ENCODE peak calls at places on chromosomes 6 and 20, in ten cellular contexts. One of them, this sample, is unnamed.

GRCh38 chr6:106134087-106134770 is 48.1 kb downstream of the PRDM1 start:
- DNase-seq in CD4-positive, alpha-beta T cell: no peak
- DNase-seq in psoas muscle: no peak
- DNase-seq in astrocyte of the cerebellum: no peak
- DNase-seq in heart right ventricle: no peak
- DNase-seq in neural crest cell: no peak
- DNase-seq in WTC11: no peak
- DNase-seq in tibial nerve: no peak
- DNase-seq in GM12865: no peak
- DNase-seq in glutamatergic neuron: no peak
- DNase-seq in this sample: no peak

GRCh38 chr6:149942461-149942829 is 631 bp downstream of the ULBP2 start:
- DNase-seq in neural crest cell: no peak
- DNase-seq in glutamatergic neuron: peak
- DNase-seq in astrocyte of the cerebellum: no peak
- DNase-seq in tibial nerve: no peak
- DNase-seq in CD4-positive, alpha-beta T cell: no peak
- DNase-seq in heart right ventricle: no peak
- DNase-seq in GM12865: no peak
- DNase-seq in WTC11: no peak
- DNase-seq in psoas muscle: no peak
- DNase-seq in this sample: peak

GRCh38 chr6:126919947-126920346 is 198.5 kb upstream of the RSPO3 start:
- DNase-seq in astrocyte of the cerebellum: peak
- DNase-seq in CD4-positive, alpha-beta T cell: no peak
- DNase-seq in neural crest cell: no peak
- DNase-seq in psoas muscle: no peak
- DNase-seq in tibial nerve: no peak
- DNase-seq in heart right ventricle: no peak
- DNase-seq in glutamatergic neuron: no peak
- DNase-seq in WTC11: no peak
- DNase-seq in GM12865: no peak
- DNase-seq in this sample: no peak

GRCh38 chr20:43515628-43516027 is 8.1 kb downstream of the L3MBTL1 start:
- DNase-seq in glutamatergic neuron: no peak
- DNase-seq in CD4-positive, alpha-beta T cell: no peak
- DNase-seq in psoas muscle: no peak
- DNase-seq in WTC11: no peak
- DNase-seq in astrocyte of the cerebellum: no peak
- DNase-seq in neural crest cell: no peak
- DNase-seq in heart right ventricle: no peak
- DNase-seq in GM12865: no peak
- DNase-seq in tibial nerve: no peak
- DNase-seq in this sample: no peak

GRCh38 chr6:16090920-16091319 is 38.0 kb upstream of the MYLIP start:
- DNase-seq in astrocyte of the cerebellum: no peak
- DNase-seq in psoas muscle: no peak
- DNase-seq in WTC11: no peak
- DNase-seq in heart right ventricle: no peak
- DNase-seq in CD4-positive, alpha-beta T cell: no peak
- DNase-seq in glutamatergic neuron: no peak
- DNase-seq in GM12865: no peak
- DNase-seq in tibial nerve: no peak
- DNase-seq in neural crest cell: no peak
- DNase-seq in this sample: no peak

GRCh38 chr6:105990151-105990550 is 96.0 kb upstream of the PRDM1 start:
- DNase-seq in psoas muscle: no peak
- DNase-seq in heart right ventricle: no peak
- DNase-seq in astrocyte of the cerebellum: no peak
- DNase-seq in WTC11: no peak
- DNase-seq in CD4-positive, alpha-beta T cell: no peak
- DNase-seq in tibial nerve: no peak
- DNase-seq in GM12865: no peak
- DNase-seq in neural crest cell: no peak
- DNase-seq in glutamatergic neuron: no peak
- DNase-seq in this sample: no peak

GRCh38 chr20:8542115-8542486 is 410.0 kb downstream of the PLCB1 start:
- DNase-seq in neural crest cell: no peak
- DNase-seq in CD4-positive, alpha-beta T cell: no peak
- DNase-seq in GM12865: no peak
- DNase-seq in heart right ventricle: no peak
- DNase-seq in psoas muscle: no peak
- DNase-seq in WTC11: no peak
- DNase-seq in tibial nerve: no peak
- DNase-seq in glutamatergic neuron: no peak
- DNase-seq in astrocyte of the cerebellum: no peak
- DNase-seq in this sample: no peak

GRCh38 chr6:20747996-20748395 is 213.7 kb downstream of the CDKAL1 start:
- DNase-seq in heart right ventricle: no peak
- DNase-seq in CD4-positive, alpha-beta T cell: no peak
- DNase-seq in neural crest cell: no peak
- DNase-seq in astrocyte of the cerebellum: peak
- DNase-seq in GM12865: no peak
- DNase-seq in WTC11: no peak
- DNase-seq in psoas muscle: no peak
- DNase-seq in glutamatergic neuron: no peak
- DNase-seq in tibial nerve: no peak
- DNase-seq in this sample: no peak

GRCh38 chr20:16257813-16258430 is 315.3 kb downstream of the KIF16B start:
- DNase-seq in neural crest cell: no peak
- DNase-seq in GM12865: no peak
- DNase-seq in glutamatergic neuron: no peak
- DNase-seq in WTC11: no peak
- DNase-seq in astrocyte of the cerebellum: no peak
- DNase-seq in tibial nerve: no peak
- DNase-seq in heart right ventricle: no peak
- DNase-seq in CD4-positive, alpha-beta T cell: no peak
- DNase-seq in psoas muscle: no peak
- DNase-seq in this sample: no peak

GRCh38 chr20:63268671-63269439 is 3.8 kb upstream of the ARFGAP1 start:
- DNase-seq in GM12865: no peak
- DNase-seq in astrocyte of the cerebellum: no peak
- DNase-seq in glutamatergic neuron: no peak
- DNase-seq in WTC11: no peak
- DNase-seq in CD4-positive, alpha-beta T cell: no peak
- DNase-seq in tibial nerve: no peak
- DNase-seq in neural crest cell: no peak
- DNase-seq in psoas muscle: no peak
- DNase-seq in heart right ventricle: no peak
- DNase-seq in this sample: no peak

GRCh38 chr20:9660236-9660868 is 146.0 kb downstream of the LAMP5 start:
- DNase-seq in glutamatergic neuron: no peak
- DNase-seq in neural crest cell: peak
- DNase-seq in astrocyte of the cerebellum: peak
- DNase-seq in psoas muscle: no peak
- DNase-seq in WTC11: peak
- DNase-seq in GM12865: peak
- DNase-seq in CD4-positive, alpha-beta T cell: no peak
- DNase-seq in tibial nerve: no peak
- DNase-seq in heart right ventricle: no peak
- DNase-seq in this sample: no peak

GRCh38 chr6:2510341-2510740 is 240.4 kb downstream of the MYLK4 start:
- DNase-seq in heart right ventricle: no peak
- DNase-seq in psoas muscle: no peak
- DNase-seq in tibial nerve: no peak
- DNase-seq in neural crest cell: no peak
- DNase-seq in CD4-positive, alpha-beta T cell: no peak
- DNase-seq in glutamatergic neuron: no peak
- DNase-seq in astrocyte of the cerebellum: no peak
- DNase-seq in GM12865: no peak
- DNase-seq in WTC11: no peak
- DNase-seq in this sample: no peak

DNA sequence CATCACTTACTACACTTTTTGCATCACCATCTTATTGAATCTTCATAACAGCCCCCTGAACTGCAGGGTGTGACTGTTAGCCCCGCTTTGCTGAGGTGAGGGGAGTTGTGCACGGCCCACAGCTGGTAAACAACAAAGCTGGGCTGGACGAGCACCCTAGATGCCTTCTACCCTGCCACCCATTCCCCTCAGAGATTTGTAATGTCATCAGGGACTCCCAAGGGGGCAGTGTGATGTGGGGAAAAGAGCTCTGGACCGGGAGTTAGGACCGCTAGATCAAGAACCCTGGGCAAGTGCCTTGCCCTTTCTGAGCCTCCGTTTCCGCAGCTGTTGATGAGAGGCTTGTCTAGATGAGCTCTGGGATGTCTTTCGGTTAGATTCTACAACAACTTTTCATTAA is 20.9 kb downstream of the PKIG start:
- DNase-seq in GM12865: no peak
- DNase-seq in tibial nerve: no peak
- DNase-seq in neural crest cell: no peak
- DNase-seq in CD4-positive, alpha-beta T cell: no peak
- DNase-seq in psoas muscle: no peak
- DNase-seq in heart right ventricle: no peak
- DNase-seq in glutamatergic neuron: no peak
- DNase-seq in WTC11: peak
- DNase-seq in astrocyte of the cerebellum: no peak
- DNase-seq in this sample: no peak
- TF ChIP-seq CTCF in GM12865: no peak
- TF ChIP-seq CTCF in tibial nerve: no peak
- TF ChIP-seq CTCF in neural crest cell: no peak
- TF ChIP-seq CTCF in CD4-positive, alpha-beta T cell: no peak
- TF ChIP-seq CTCF in psoas muscle: no peak
- TF ChIP-seq CTCF in heart right ventricle: no peak
- TF ChIP-seq CTCF in glutamatergic neuron: no peak
- TF ChIP-seq CTCF in WTC11: no peak
- TF ChIP-seq CTCF in astrocyte of the cerebellum: no peak
- TF ChIP-seq CTCF in this sample: no peak

GRCh38 chr6:165776699-165777098 is 113.7 kb upstream of the PDE10A start:
- DNase-seq in neural crest cell: no peak
- DNase-seq in psoas muscle: no peak
- DNase-seq in astrocyte of the cerebellum: no peak
- DNase-seq in CD4-positive, alpha-beta T cell: no peak
- DNase-seq in glutamatergic neuron: no peak
- DNase-seq in GM12865: no peak
- DNase-seq in tibial nerve: no peak
- DNase-seq in heart right ventricle: no peak
- DNase-seq in WTC11: no peak
- DNase-seq in this sample: no peak

GRCh38 chr6:165782124-165782523 is 119.1 kb upstream of the PDE10A start:
- DNase-seq in heart right ventricle: no peak
- DNase-seq in WTC11: no peak
- DNase-seq in glutamatergic neuron: no peak
- DNase-seq in CD4-positive, alpha-beta T cell: no peak
- DNase-seq in GM12865: no peak
- DNase-seq in tibial nerve: no peak
- DNase-seq in psoas muscle: no peak
- DNase-seq in neural crest cell: no peak
- DNase-seq in astrocyte of the cerebellum: no peak
- DNase-seq in this sample: no peak

GRCh38 chr6:165782812-165783211 is 119.8 kb upstream of the PDE10A start:
- DNase-seq in neural crest cell: no peak
- DNase-seq in astrocyte of the cerebellum: no peak
- DNase-seq in tibial nerve: no peak
- DNase-seq in WTC11: no peak
- DNase-seq in heart right ventricle: no peak
- DNase-seq in GM12865: no peak
- DNase-seq in CD4-positive, alpha-beta T cell: no peak
- DNase-seq in psoas muscle: no peak
- DNase-seq in glutamatergic neuron: no peak
- DNase-seq in this sample: no peak

GRCh38 chr6:165774903-165775608 is 112.0 kb upstream of the PDE10A start:
- DNase-seq in tibial nerve: peak
- DNase-seq in GM12865: peak
- DNase-seq in psoas muscle: no peak
- DNase-seq in heart right ventricle: no peak
- DNase-seq in neural crest cell: no peak
- DNase-seq in glutamatergic neuron: no peak
- DNase-seq in CD4-positive, alpha-beta T cell: no peak
- DNase-seq in WTC11: no peak
- DNase-seq in astrocyte of the cerebellum: peak
- DNase-seq in this sample: no peak

DNA sequence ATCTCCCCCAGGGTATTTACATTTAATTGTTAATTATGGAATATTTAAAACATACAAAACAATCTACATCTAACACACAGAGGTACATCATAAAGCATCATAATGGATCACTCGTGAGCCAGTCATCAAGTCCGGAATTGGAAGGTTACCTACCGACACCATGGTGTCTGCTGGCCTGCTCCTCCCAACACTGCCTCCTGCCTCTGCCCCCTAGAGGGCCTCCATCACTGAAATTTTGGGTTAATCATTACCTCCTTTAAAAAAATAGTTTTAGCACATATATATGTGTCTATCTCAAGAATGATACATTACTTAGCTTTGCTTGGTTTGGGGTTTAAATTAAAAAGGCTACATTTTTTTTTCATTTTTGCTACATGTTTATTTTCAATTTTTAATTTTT is 114.6 kb upstream of the PDE10A start:
- DNase-seq in heart right ventricle: no peak
- DNase-seq in CD4-positive, alpha-beta T cell: no peak
- DNase-seq in WTC11: no peak
- DNase-seq in tibial nerve: no peak
- DNase-seq in neural crest cell: no peak
- DNase-seq in psoas muscle: no peak
- DNase-seq in glutamatergic neuron: no peak
- DNase-seq in GM12865: no peak
- DNase-seq in astrocyte of the cerebellum: no peak
- DNase-seq in this sample: no peak
- TF ChIP-seq CTCF in heart right ventricle: no peak
- TF ChIP-seq CTCF in CD4-positive, alpha-beta T cell: no peak
- TF ChIP-seq CTCF in WTC11: no peak
- TF ChIP-seq CTCF in tibial nerve: no peak
- TF ChIP-seq CTCF in neural crest cell: no peak
- TF ChIP-seq CTCF in psoas muscle: no peak
- TF ChIP-seq CTCF in glutamatergic neuron: no peak
- TF ChIP-seq CTCF in GM12865: peak
- TF ChIP-seq CTCF in astrocyte of the cerebellum: no peak
- TF ChIP-seq CTCF in this sample: no peak

GRCh38 chr20:20820104-20820503 is 107.7 kb upstream of the RALGAPA2 start:
- DNase-seq in astrocyte of the cerebellum: no peak
- DNase-seq in GM12865: no peak
- DNase-seq in tibial nerve: no peak
- DNase-seq in psoas muscle: no peak
- DNase-seq in glutamatergic neuron: peak
- DNase-seq in WTC11: peak
- DNase-seq in heart right ventricle: no peak
- DNase-seq in CD4-positive, alpha-beta T cell: no peak
- DNase-seq in neural crest cell: peak
- DNase-seq in this sample: no peak
- TF ChIP-seq CTCF in astrocyte of the cerebellum: no peak
- TF ChIP-seq CTCF in GM12865: peak
- TF ChIP-seq CTCF in tibial nerve: no peak
- TF ChIP-seq CTCF in psoas muscle: peak
- TF ChIP-seq CTCF in glutamatergic neuron: peak
- TF ChIP-seq CTCF in WTC11: peak
- TF ChIP-seq CTCF in heart right ventricle: peak
- TF ChIP-seq CTCF in CD4-positive, alpha-beta T cell: no peak
- TF ChIP-seq CTCF in neural crest cell: peak
- TF ChIP-seq CTCF in this sample: peak

DNA sequence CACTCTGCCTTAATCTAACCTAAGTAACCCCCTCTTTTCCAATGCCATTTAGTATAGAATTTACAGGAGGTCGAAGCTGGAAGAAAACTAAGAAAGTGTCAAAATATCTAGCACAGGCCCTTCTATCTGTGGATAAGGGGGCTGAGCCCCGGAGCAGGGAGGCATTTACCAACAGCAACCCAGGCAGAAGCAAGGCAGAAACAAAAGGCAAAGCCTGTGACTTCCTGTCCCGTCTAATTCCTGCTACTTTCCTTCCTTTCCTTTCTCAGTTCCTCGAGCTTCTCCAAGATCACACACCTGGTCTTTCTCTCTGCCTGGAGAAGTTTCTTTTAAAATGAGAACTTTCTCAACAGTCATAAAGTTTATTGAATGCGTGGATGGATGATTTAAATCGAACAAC is 146.0 kb downstream of the FOXA2 start:
- DNase-seq in CD4-positive, alpha-beta T cell: no peak
- DNase-seq in astrocyte of the cerebellum: no peak
- DNase-seq in neural crest cell: no peak
- DNase-seq in GM12865: no peak
- DNase-seq in WTC11: no peak
- DNase-seq in psoas muscle: no peak
- DNase-seq in glutamatergic neuron: no peak
- DNase-seq in tibial nerve: no peak
- DNase-seq in heart right ventricle: no peak
- DNase-seq in this sample: no peak
- TF ChIP-seq CTCF in CD4-positive, alpha-beta T cell: no peak
- TF ChIP-seq CTCF in astrocyte of the cerebellum: no peak
- TF ChIP-seq CTCF in neural crest cell: no peak
- TF ChIP-seq CTCF in GM12865: no peak
- TF ChIP-seq CTCF in WTC11: no peak
- TF ChIP-seq CTCF in psoas muscle: no peak
- TF ChIP-seq CTCF in glutamatergic neuron: no peak
- TF ChIP-seq CTCF in tibial nerve: no peak
- TF ChIP-seq CTCF in heart right ventricle: no peak
- TF ChIP-seq CTCF in this sample: no peak

This sample was measured in right atrium auricular region.